ENCODE peak calls at places on chromosomes 12 and 14, in ten cellular contexts. X is activated effector memory CD4-positive, alpha-beta T cell treated with anti-CD3 and anti-CD28 coated beads, Interleukin-2, amount 50 U/mL, for 16 hours; C is NCI-H774; L is prostate gland; F is GM19239; Q is CD8-positive, alpha-beta T cell; D is cardiac septum; Y is HuH-7.5; R is stimulated activated CD4-positive, alpha-beta T cell treated with anti-CD3 and anti-CD28 coated beads, Interleukin-2, amount 100 ng/mL, for 24 hours; M is HS-27A. S is an unnamed sample.

GRCh38 chr14:104512061-104512460 is 67.5 kb upstream of the C14orf180 start:
- DNase-seq in X (no peak), C (no peak), L (no peak), F (no peak), Q (no peak), D (peak), Y (no peak), R (peak), M (no peak), S (no peak)

GRCh38 chr12:49902399-49903350 is 1.0 kb downstream of the FAIM2 start:
- DNase-seq in X (no peak), C (no peak), L (no peak), F (no peak), Q (no peak), D (no peak), Y (no peak), R (no peak), M (no peak), S (peak)

GRCh38 chr12:57845478-57846284 is 848 bp downstream of the CTDSP2 start:
- DNase-seq in X (peak), C (no peak), L (peak), F (peak), Q (peak), D (peak), Y (peak), R (peak), M (peak), S (no peak)

GRCh38 chr12:76455582-76456345 is 103.8 kb downstream of the OSBPL8 start:
- DNase-seq in X (peak), C (peak), L (peak), F (peak), Q (no peak), D (no peak), Y (peak), R (peak), M (peak), S (no peak)

GRCh38 chr12:18158774-18159557 is 69.0 kb upstream of the RERGL start:
- DNase-seq in X (no peak), C (no peak), L (no peak), F (no peak), Q (no peak), D (no peak), Y (no peak), R (peak), M (no peak), S (no peak)

GRCh38 chr12:124655317-124656213 is 88.2 kb upstream of the NCOR2 start:
- DNase-seq in X (no peak), C (peak), L (no peak), F (no peak), Q (no peak), D (peak), Y (no peak), R (no peak), M (peak), S (no peak)

GRCh38 chr12:122123051-122123760 is 44.6 kb downstream of the MLXIP start:
- DNase-seq in X (peak), C (peak), L (peak), F (peak), Q (peak), D (peak), Y (peak), R (peak), M (peak), S (no peak)

GRCh38 chr12:90682398-90682797 is 272.6 kb downstream of the CCER1 start:
- DNase-seq in X (no peak), C (no peak), L (no peak), F (no peak), Q (no peak), D (no peak), Y (no peak), R (no peak), M (peak), S (no peak)

GRCh38 chr14:42140001-42140400 is 533.3 kb downstream of the LRFN5 start:
- DNase-seq in X (no peak), C (no peak), L (no peak), F (no peak), Q (no peak), D (no peak), Y (no peak), R (no peak), M (no peak), S (no peak)

GRCh38 chr12:130016194-130016593 is 112.4 kb upstream of the TMEM132D start:
- DNase-seq in X (peak), C (no peak), L (no peak), F (no peak), Q (no peak), D (no peak), Y (no peak), R (no peak), M (no peak), S (no peak)